ENCODE peak calls at places on chromosomes 13 and 19, in five cellular contexts. Q, O, D, K and T are unnamed samples.
A peak's percentile ranks its signal among the peaks of the same experiment; 100 is the strongest.

GRCh38 chr13:98471895-98472294 is 105.0 kb downstream of the STK24 start:
- DNase-seq in Q (no peak), O (no peak), D (no peak), K (no peak), T (no peak)

GRCh38 chr13:106471957-106472543 is 63.4 kb downstream of the EFNB2 start:
- DNase-seq in Q (peak; percentile 81), O (peak; percentile 70), D (peak; percentile 89), K (peak; percentile 98), T (peak; percentile 44)

GRCh38 chr13:80590551-80590950 is 249.6 kb upstream of the SPRY2 start:
- DNase-seq in Q (no peak), O (no peak), D (no peak), K (no peak), T (no peak)

GRCh38 chr19:7905298-7905697 is 1.6 kb downstream of the MAP2K7 start:
- DNase-seq in Q (no peak), O (no peak), D (no peak), K (no peak), T (no peak)

GRCh38 chr13:98445340-98446233 is 131.3 kb downstream of the STK24 start:
- DNase-seq in Q (peak; percentile 89), O (peak; percentile 64), D (peak; percentile 68), K (peak; percentile 42), T (peak; percentile 54)

GRCh38 chr13:59345316-59345715 is 818.4 kb downstream of the DIAPH3 start:
- DNase-seq in Q (no peak), O (no peak), D (peak; percentile 17), K (no peak), T (no peak)

GRCh38 chr13:65768545-65768944 is 1461.6 kb downstream of the PCDH9 start:
- DNase-seq in Q (peak; percentile 84), O (peak; percentile 21), D (no peak), K (no peak), T (no peak)

GRCh38 chr19:362683-363082 is 18.1 kb upstream of the MIER2 start:
- DNase-seq in Q (no peak), O (no peak), D (no peak), K (no peak), T (no peak)

GRCh38 chr13:27005556-27005955 is 166.1 kb downstream of the USP12 start:
- DNase-seq in Q (no peak), O (no peak), D (no peak), K (no peak), T (no peak)

GRCh38 chr13:49784886-49785570 is 7.5 kb downstream of the KPNA3 start:
- DNase-seq in Q (no peak), O (no peak), D (no peak), K (no peak), T (no peak)

GRCh38 chr13:33193428-33193974 is 92.1 kb downstream of the STARD13 start:
- DNase-seq in Q (no peak), O (no peak), D (no peak), K (no peak), T (peak; percentile 33)

GRCh38 chr19:51761696-51762095 is 716 bp downstream of the FPR2 start:
- DNase-seq in Q (no peak), O (no peak), D (no peak), K (no peak), T (no peak)

GRCh38 chr13:28867564-28867963 is 47.4 kb downstream of the MTUS2 start:
- DNase-seq in Q (no peak), O (no peak), D (no peak), K (no peak), T (no peak)

GRCh38 chr13:112106467-112107141 is 39.7 kb downstream of the SOX1 start:
- DNase-seq in Q (peak; percentile 61), O (no peak), D (no peak), K (no peak), T (peak; percentile 59)

GRCh38 chr13:66353664-66354063 is 876.5 kb downstream of the PCDH9 start:
- DNase-seq in Q (no peak), O (no peak), D (no peak), K (no peak), T (no peak)

GRCh38 chr19:17215125-17215971 is at the start of gene USE1:
- DNase-seq in Q (peak; percentile 93), O (peak; percentile 80), D (peak; percentile 92), K (peak; percentile 91), T (peak; percentile 81)

GRCh38 chr19:56759531-56759930 is 81.0 kb downstream of the PEG3 start:
- DNase-seq in Q (no peak), O (no peak), D (no peak), K (no peak), T (no peak)

GRCh38 chr19:17944301-17944700 is 11.5 kb downstream of the CCDC124 start:
- DNase-seq in Q (no peak), O (no peak), D (peak; percentile 35), K (no peak), T (no peak)

GRCh38 chr19:16225279-16226183 is 27.8 kb downstream of the AP1M1 start:
- DNase-seq in Q (no peak), O (no peak), D (no peak), K (no peak), T (no peak)

GRCh38 chr19:55600336-55601028 is 394 bp downstream of the ZNF524 start:
- DNase-seq in Q (no peak), O (no peak), D (no peak), K (no peak), T (peak; percentile 91)

GRCh38 chr19:50896591-50897190 is 14.5 kb downstream of the KLK4 start:
- DNase-seq in Q (no peak), O (no peak), D (peak; percentile 1), K (peak; percentile 2), T (no peak)

GRCh38 chr19:4337906-4338440 is 654 bp downstream of the STAP2 start:
- DNase-seq in Q (no peak), O (no peak), D (peak; percentile 39), K (no peak), T (no peak)

GRCh38 chr19:2888739-2889224 is 11.9 kb upstream of the ZNF57 start:
- DNase-seq in Q (peak; percentile 31), O (no peak), D (no peak), K (peak; percentile 98), T (no peak)

GRCh38 chr13:80755925-80756324 is 415.0 kb upstream of the SPRY2 start:
- DNase-seq in Q (no peak), O (no peak), D (no peak), K (no peak), T (no peak)

GRCh38 chr19:29873024-29873800 is 61.4 kb downstream of the CCNE1 start:
- DNase-seq in Q (peak; percentile 75), O (no peak), D (peak; percentile 33), K (no peak), T (peak; percentile 66)

GRCh38 chr13:84121456-84121855 is 239.2 kb upstream of the SLITRK1 start:
- DNase-seq in Q (no peak), O (no peak), D (no peak), K (no peak), T (peak; percentile 26)

GRCh38 chr19:16261584-16262370 is 62.8 kb upstream of the KLF2 start:
- DNase-seq in Q (no peak), O (no peak), D (no peak), K (no peak), T (no peak)

GRCh38 chr19:11420429-11420893 is 1.3 kb upstream of the RGL3 start:
- DNase-seq in Q (no peak), O (no peak), D (peak; percentile 61), K (peak; percentile 35), T (no peak)

GRCh38 chr19:44912854-44913253 is 1.6 kb upstream of the APOC1 start:
- DNase-seq in Q (no peak), O (no peak), D (no peak), K (no peak), T (no peak)

GRCh38 chr19:6269101-6269886 is 10.5 kb downstream of the MLLT1 start:
- DNase-seq in Q (no peak), O (no peak), D (no peak), K (no peak), T (no peak)

GRCh38 chr13:41008349-41008980 is 10.7 kb downstream of the ELF1 start:
- DNase-seq in Q (no peak), O (no peak), D (peak; percentile 78), K (no peak), T (no peak)

GRCh38 chr13:27347373-27347772 is 76.7 kb downstream of the RASL11A start:
- DNase-seq in Q (no peak), O (no peak), D (no peak), K (no peak), T (no peak)

GRCh38 chr19:33755314-33756020 is 41.2 kb upstream of the KCTD15 start:
- DNase-seq in Q (no peak), O (no peak), D (no peak), K (no peak), T (no peak)
- H2BK12ac ChIP-seq in Q (no peak overlapping the region), O (no peak overlapping the region), D (no peak overlapping the region), K (no peak overlapping the region), T (no peak overlapping the region)

GRCh38 chr13:51759240-51759639 is 44.7 kb downstream of the DHRS12 start:
- DNase-seq in Q (no peak), O (no peak), D (peak; percentile 89), K (no peak), T (no peak)

GRCh38 chr13:51764184-51765141 is 39.5 kb downstream of the DHRS12 start:
- DNase-seq in Q (no peak), O (no peak), D (peak; percentile 98), K (no peak), T (no peak)

GRCh38 chr13:51763486-51763885 is 40.5 kb downstream of the DHRS12 start:
- DNase-seq in Q (no peak), O (no peak), D (no peak), K (no peak), T (no peak)

GRCh38 chr13:51760592-51760991 is 43.4 kb downstream of the DHRS12 start:
- DNase-seq in Q (no peak), O (no peak), D (no peak), K (no peak), T (no peak)

GRCh38 chr13:51761638-51762350 is 42.2 kb downstream of the DHRS12 start:
- DNase-seq in Q (no peak), O (no peak), D (no peak), K (no peak), T (no peak)
- H2BK12ac ChIP-seq in Q (no peak overlapping the region), O (no peak overlapping the region), D (no peak overlapping the region), K (no peak overlapping the region), T (no peak overlapping the region)

GRCh38 chr19:37403403-37403802 is 32.5 kb downstream of the ZNF527 start:
- DNase-seq in Q (no peak), O (no peak), D (no peak), K (no peak), T (no peak)

DNA sequence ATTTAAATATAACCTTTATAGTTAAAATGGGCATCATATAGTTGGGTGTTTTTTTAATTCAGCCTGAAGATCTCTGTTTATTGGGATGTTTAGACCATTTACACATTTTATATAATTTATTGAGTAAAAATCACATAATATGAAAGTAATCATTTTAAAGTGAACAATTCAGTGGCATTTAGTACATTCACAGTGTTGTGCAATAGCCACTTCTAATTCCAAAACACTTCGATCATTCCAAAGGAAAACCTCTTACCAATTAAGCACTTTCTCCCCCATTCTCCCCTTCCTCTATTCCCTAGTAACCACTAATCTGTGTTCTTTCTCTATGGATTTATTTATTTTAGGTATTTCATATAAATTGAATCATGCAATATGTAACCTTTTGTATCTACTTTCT is 30.2 kb downstream of the ZNF527 start:
- DNase-seq in Q (no peak), O (no peak), D (no peak), K (no peak), T (no peak)
- H2BK12ac ChIP-seq in Q (no peak overlapping the region), O (no peak overlapping the region), D (no peak overlapping the region), K (no peak overlapping the region), T (no peak overlapping the region)

DNA sequence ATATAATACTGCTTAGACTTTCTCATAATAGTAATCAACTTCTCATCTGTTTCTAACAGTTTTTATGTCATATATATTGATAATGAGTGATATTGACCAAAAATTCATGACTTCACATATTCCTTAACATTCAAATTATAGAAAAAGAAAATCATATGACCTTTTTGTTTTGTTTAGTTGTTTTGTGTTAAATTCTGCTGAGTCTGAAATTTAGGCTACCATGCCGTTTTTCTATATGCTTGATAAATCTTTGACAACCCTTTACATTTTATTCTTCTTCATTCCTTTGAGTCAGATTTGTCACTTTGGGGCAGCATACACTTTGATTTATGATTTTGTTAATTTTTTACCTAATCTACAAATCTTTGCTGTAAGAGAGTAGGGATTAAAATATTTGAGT is 176.4 kb downstream of the ITGBL1 start:
- DNase-seq in Q (no peak), O (no peak), D (no peak), K (no peak), T (no peak)
- H2BK12ac ChIP-seq in Q (no peak overlapping the region), O (no peak overlapping the region), D (no peak overlapping the region), K (no peak overlapping the region), T (no peak overlapping the region)